ENCODE peak calls at places on chromosomes 4 and X, in ten cellular contexts. C, E, Z, B, M, Y, S, H, W and L are unnamed samples.

GRCh38 chr4:87416965-87417364 is 5.4 kb upstream of the NUDT9 start:
- DNase-seq in E (no peak), Y (no peak), H (no peak), S (no peak), B (no peak), C (no peak), Z (no peak), W (no peak), M (no peak), L (no peak)

GRCh38 chr4:143642611-143643010 is 57.9 kb downstream of the FREM3 start:
- DNase-seq in H (no peak), W (no peak), B (no peak), Y (no peak), E (no peak), C (no peak), Z (no peak), M (no peak), S (no peak), L (no peak)

GRCh38 chr4:172601195-172601594 is 567.4 kb upstream of the GALNT7 start:
- DNase-seq in M (no peak), Z (no peak), H (no peak), E (no peak), Y (no peak), S (no peak), B (no peak), C (no peak), W (no peak), L (no peak)

GRCh38 chr4:9904976-9905587 is 116.2 kb downstream of the SLC2A9 start:
- DNase-seq in W (no peak), E (no peak), H (no peak), Z (no peak), S (no peak), M (no peak), C (no peak), B (no peak), Y (no peak), L (no peak)

GRCh38 chr4:41505161-41505653 is 32.8 kb upstream of the LIMCH1 start:
- DNase-seq in Z (no peak), B (no peak), S (no peak), H (no peak), Y (no peak), C (no peak), W (no peak), M (peak), E (no peak), L (peak)

GRCh38 chrX:100680756-100681155 is 36.8 kb downstream of the SRPX2 start:
- DNase-seq in H (no peak), M (no peak), Z (no peak), S (no peak), W (no peak), C (no peak), B (no peak), Y (no peak), E (no peak), L (no peak)

GRCh38 chr4:177010421-177010820 is 217.7 kb upstream of the VEGFC start:
- DNase-seq in H (no peak), E (no peak), Y (no peak), C (no peak), W (no peak), B (no peak), Z (no peak), S (no peak), M (no peak), L (no peak)

GRCh38 chr4:170589597-170590191 is 499.9 kb upstream of the AADAT start:
- DNase-seq in M (peak), E (peak), B (no peak), Z (no peak), S (no peak), C (no peak), W (peak), Y (no peak), H (peak), L (no peak)

GRCh38 chr4:156547439-156547838 is 424.2 kb downstream of the PDGFC start:
- DNase-seq in H (no peak), Z (no peak), C (no peak), E (no peak), B (no peak), S (no peak), W (no peak), M (peak), Y (no peak), L (peak)

GRCh38 chrX:134908235-134908834 is 82.5 kb upstream of the SMIM10 start:
- DNase-seq in E (no peak), Z (no peak), B (no peak), S (no peak), W (no peak), H (no peak), Y (no peak), M (peak), C (no peak), L (no peak)

GRCh38 chr4:182093947-182094346 is 149.3 kb upstream of the TENM3 start:
- DNase-seq in W (no peak), S (no peak), Z (no peak), C (no peak), M (no peak), Y (no peak), H (no peak), E (no peak), B (no peak), L (no peak)

GRCh38 chrX:133792198-133792953 is 193.0 kb downstream of the GPC3 start:
- DNase-seq in S (peak), Z (peak), Y (peak), E (peak), M (peak), W (peak), C (peak), H (peak), B (peak), L (peak)

DNA sequence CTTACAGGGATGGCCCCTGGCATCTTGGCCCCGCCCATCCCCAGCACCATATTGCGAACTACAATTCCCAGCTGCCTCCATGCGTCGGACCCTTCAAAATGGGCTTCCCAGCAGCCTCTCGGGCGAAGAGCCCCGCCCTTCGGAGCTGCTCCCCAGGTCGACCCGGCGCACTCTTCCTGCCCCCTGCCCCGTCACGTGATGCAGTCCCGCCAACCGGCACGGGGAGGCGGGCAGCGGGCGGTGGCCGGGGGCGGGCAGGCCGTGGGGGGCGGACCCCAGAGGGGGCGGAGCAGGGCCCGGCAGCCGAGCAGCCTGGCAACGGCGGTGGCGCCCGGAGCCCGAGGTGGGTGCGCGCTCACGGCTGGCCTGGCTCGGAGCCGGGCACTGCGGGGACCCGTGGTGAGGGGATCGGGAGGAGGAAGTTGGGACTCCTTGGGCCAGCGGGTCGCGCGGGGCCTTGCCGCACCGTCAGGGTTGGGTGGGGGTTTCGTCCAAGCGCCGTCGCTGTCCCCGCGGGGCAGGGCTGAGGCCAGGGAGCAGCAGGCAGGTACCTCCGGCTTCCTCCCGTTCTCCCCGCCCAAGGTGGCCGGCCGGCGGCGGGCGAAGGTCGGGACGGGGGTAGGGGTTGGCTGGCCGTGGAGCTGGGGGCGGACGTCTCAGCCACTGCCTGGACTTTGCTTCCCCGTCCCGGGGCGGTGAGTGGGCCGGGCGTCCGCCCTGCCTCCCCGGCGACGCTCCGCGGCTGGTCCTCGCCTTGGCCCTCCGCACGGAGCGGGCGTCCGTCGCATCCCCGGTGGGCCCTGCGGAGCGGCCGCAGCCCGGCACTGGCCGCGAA is at the start of gene MTM1:
- DNase-seq in M (peak), Z (peak), H (peak), S (peak), B (peak), W (peak), E (peak), Y (peak), C (peak), L (peak)
- TF ChIP-seq POLR2A in M (peak), Z (peak), H (peak), S (peak), B (peak), W (no peak), E (no peak), Y (peak), C (peak), L (peak)

GRCh38 chrX:15786930-15787329 is 3.4 kb upstream of the ZRSR2 start:
- DNase-seq in M (no peak), Y (no peak), Z (no peak), B (no peak), E (no peak), S (no peak), H (no peak), C (no peak), W (no peak), L (no peak)

GRCh38 chrX:15785176-15785735 is 5.0 kb upstream of the ZRSR2 start:
- DNase-seq in B (no peak), S (no peak), M (no peak), C (no peak), E (no peak), H (no peak), W (no peak), Z (no peak), Y (no peak), L (no peak)

GRCh38 chrX:15790766-15791380 is 589 bp downstream of the ZRSR2 start:
- DNase-seq in S (no peak), C (no peak), E (no peak), Z (no peak), M (peak), Y (no peak), B (no peak), H (peak), W (no peak), L (peak)

DNA sequence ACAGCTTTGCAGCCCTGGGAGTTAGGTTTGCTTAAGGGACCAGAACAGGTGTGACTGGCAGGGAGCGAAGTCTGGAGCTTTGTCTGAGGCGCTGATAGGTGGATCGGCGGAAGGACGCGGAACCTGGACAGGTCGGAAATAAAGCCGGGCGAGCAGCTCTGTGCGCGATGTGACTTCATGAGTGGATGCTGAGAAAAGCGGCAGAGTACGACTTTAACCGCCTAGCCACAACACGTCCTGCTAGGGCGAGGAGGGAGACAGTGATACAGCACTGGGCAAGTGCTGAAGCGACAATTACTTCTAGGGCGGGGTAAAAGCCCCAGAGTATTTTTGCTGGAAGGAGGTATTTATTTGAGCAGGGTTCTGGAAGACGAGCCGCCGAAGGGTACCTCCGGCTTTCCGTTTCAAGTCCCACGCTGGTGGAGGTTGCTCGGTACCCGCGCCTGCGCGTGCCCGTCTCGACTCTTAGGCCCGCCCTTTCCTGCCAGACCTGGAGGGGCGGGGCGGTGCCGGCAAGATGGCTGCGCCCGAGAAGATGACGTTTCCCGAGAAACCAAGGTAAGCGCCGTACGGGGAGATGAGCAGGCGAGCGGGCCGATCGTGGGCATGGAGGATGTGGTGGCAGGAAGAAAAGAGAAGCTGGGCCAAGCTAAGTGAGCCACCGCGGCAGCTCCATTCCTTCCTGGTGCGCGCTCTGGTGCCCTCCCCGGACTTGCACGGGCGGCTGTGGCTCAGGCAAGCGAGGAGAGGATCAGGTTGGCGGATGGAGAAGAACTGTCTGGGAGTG is at the start of gene ZRSR2:
- DNase-seq in Y (peak), W (peak), C (peak), H (peak), E (peak), B (peak), M (peak), Z (peak), S (peak), L (peak)
- TF ChIP-seq POLR2A in Y (peak), W (peak), C (peak), H (peak), E (peak), B (peak), M (peak), Z (peak), S (peak), L (peak)

DNA sequence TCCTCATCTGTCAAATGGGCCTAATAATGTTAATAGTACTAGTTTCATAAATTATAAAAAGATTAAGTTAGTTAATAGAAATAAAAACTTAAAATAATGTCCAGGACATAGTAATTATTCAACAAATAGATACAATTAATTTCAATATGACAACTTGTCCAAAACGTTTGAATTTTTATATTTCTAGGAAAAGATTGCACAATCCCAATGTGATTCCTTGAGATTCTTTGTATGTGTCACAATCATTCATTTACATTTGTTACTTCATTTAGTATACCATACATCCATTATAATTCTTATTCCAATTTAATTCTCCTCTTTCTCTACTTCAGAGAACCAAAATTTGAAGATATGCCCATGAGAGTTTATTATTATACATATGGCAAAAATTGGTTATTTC is 554.2 kb downstream of the GABRG1 start:
- DNase-seq in S (no peak), W (no peak), H (no peak), M (no peak), Y (no peak), C (no peak), B (no peak), E (no peak), Z (no peak), L (no peak)
- TF ChIP-seq POLR2A in S (no peak), W (no peak), H (no peak), M (no peak), Y (no peak), C (no peak), B (no peak), E (no peak), Z (no peak), L (no peak)

GRCh38 chr4:99893029-99893428 is 1.2 kb downstream of the LAMTOR3 start:
- DNase-seq in H (no peak), Y (no peak), Z (no peak), S (no peak), E (no peak), C (no peak), M (no peak), B (no peak), W (no peak), L (no peak)

GRCh38 chr4:99894998-99895397 is 771 bp upstream of the LAMTOR3 start:
- DNase-seq in M (no peak), H (no peak), S (no peak), B (no peak), E (no peak), W (no peak), Y (peak), C (no peak), Z (no peak), L (no peak)

GRCh38 chr4:99893991-99894981 is at the start of gene LAMTOR3:
- DNase-seq in H (peak), Z (peak), W (peak), C (peak), M (peak), S (peak), E (peak), Y (peak), B (peak), L (peak)
- TF ChIP-seq POLR2A in H (peak), Z (peak), W (peak), C (no peak), M (peak), S (no peak), E (peak), Y (peak), B (no peak), L (peak)

GRCh38 chr4:99144070-99144469 is at the start of gene ADH4:
- DNase-seq in C (no peak), E (no peak), S (no peak), Y (no peak), H (no peak), B (no peak), Z (peak), W (no peak), M (no peak), L (no peak)
- TF ChIP-seq POLR2A in C (no peak), E (no peak), S (no peak), Y (no peak), H (no peak), B (no peak), Z (no peak), W (no peak), M (no peak), L (no peak)

DNA sequence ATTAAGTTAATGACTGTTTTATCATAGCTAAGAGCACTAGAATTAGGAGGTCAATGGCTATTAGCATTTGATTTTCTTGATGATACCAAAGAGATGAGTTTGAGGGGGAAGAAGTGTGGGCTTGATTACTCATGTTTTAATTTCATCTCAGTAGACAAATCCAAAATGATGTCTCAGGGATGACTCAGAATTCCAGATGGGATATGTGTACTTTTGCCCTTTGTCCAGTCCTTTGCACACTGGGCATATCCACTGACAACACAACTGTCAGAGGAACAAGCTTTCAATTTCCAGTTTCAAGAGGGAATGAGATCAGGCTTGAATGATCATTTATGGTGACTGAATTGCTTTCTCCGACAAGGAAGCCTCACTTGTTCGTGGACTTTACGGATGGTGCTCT is 325.3 kb upstream of the FTHL17 start:
- DNase-seq in W (no peak), B (no peak), Z (no peak), E (no peak), Y (no peak), M (no peak), S (no peak), C (no peak), H (no peak), L (no peak)
- TF ChIP-seq POLR2A in W (no peak), B (no peak), Z (no peak), E (no peak), Y (no peak), M (no peak), S (no peak), C (no peak), H (no peak), L (no peak)

GRCh38 chr4:24211821-24212220 is 322.0 kb upstream of the PPARGC1A start:
- DNase-seq in E (no peak), S (no peak), W (no peak), H (no peak), C (no peak), M (no peak), Y (no peak), B (no peak), Z (no peak), L (no peak)

GRCh38 chr4:24208691-24209090 is 318.8 kb upstream of the PPARGC1A start:
- DNase-seq in W (no peak), M (no peak), Z (no peak), E (no peak), C (no peak), B (no peak), S (no peak), Y (no peak), H (no peak), L (no peak)

GRCh38 chr4:24209131-24209530 is 319.3 kb upstream of the PPARGC1A start:
- DNase-seq in C (no peak), H (no peak), Z (no peak), W (no peak), S (no peak), E (no peak), B (no peak), M (no peak), Y (no peak), L (no peak)

GRCh38 chr4:24209891-24210290 is 320.0 kb upstream of the PPARGC1A start:
- DNase-seq in H (no peak), Y (no peak), E (no peak), B (no peak), S (no peak), C (no peak), W (no peak), Z (no peak), M (no peak), L (no peak)

GRCh38 chr4:24210332-24210902 is 320.6 kb upstream of the PPARGC1A start:
- DNase-seq in H (no peak), E (no peak), B (peak), C (no peak), M (peak), Y (peak), W (no peak), Z (peak), S (peak), L (peak)
- TF ChIP-seq POLR2A in H (no peak), E (no peak), B (no peak), C (no peak), M (no peak), Y (no peak), W (no peak), Z (no peak), S (no peak), L (no peak)

GRCh38 chrX:48003367-48003757 is 427 bp downstream of the ZNF182 start:
- DNase-seq in B (no peak), Y (no peak), Z (peak), M (no peak), W (peak), C (no peak), E (no peak), H (no peak), S (no peak), L (no peak)

GRCh38 chrX:48002929-48003328 is 860 bp downstream of the ZNF182 start:
- DNase-seq in B (no peak), Z (no peak), H (no peak), W (no peak), C (no peak), Y (no peak), S (no peak), E (no peak), M (no peak), L (no peak)

DNA sequence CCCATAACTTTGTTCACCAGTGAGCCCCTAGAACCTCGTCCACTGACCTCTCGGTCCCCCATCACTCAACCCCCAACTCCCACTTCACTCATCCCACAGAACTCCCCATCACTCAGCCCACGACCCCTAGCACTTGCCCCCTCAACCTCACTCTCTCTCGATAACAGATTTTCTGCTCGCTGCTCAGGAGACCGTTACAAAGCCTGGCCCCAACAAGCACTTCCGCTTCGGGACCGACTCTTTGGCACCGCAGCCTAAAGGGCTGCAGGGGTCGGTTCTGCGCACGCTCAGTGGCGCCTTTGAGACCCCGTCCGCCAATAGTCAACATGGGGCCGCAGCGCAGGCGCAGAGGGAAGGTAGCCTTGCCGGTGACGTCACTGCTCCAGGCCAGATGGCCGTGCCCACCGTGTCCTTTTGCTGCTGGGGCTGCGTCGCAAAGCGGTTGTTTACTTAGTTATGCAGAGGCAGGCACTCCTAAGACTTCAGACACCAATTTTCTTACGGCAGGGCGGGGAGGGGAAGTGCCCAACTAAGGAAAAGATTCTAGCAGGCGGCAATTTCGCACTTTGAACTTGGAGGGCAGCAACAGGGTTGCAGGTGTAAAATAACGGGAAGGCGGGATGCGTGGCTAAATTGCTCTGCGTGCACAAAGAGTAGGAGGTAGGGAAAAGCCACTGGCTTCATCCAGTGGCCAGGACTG is at the start of gene ZNF182:
- DNase-seq in W (peak), M (peak), C (peak), B (peak), E (peak), Y (peak), S (peak), Z (peak), H (peak), L (peak)
- TF ChIP-seq POLR2A in W (peak), M (peak), C (no peak), B (peak), E (no peak), Y (peak), S (peak), Z (peak), H (peak), L (peak)